ENCODE peak calls at places on chromosomes 16 and 17, in five cellular contexts. P, Q, V, H and I are unnamed samples.

GRCh38 chr16:86970279-86970678 is 346.9 kb downstream of the C16orf95 start:
- DNase-seq in H (no peak), P (no peak), V (no peak), Q (no peak), I (peak)

GRCh38 chr16:19488213-19488640 is 33.7 kb downstream of the GDE1 start:
- DNase-seq in P (peak), H (no peak), Q (no peak), V (no peak), I (no peak)

GRCh38 chr17:15291674-15292361 is 26.7 kb upstream of the PMP22 start:
- DNase-seq in Q (no peak), P (peak), V (no peak), H (no peak), I (no peak)

GRCh38 chr16:57760357-57761160 is 25.0 kb downstream of the KATNB1 start:
- DNase-seq in P (no peak), H (no peak), Q (no peak), V (no peak), I (peak)

GRCh38 chr17:41615454-41615853 is 2.9 kb upstream of the KRT16 start:
- DNase-seq in Q (no peak), V (peak), H (no peak), P (peak), I (no peak)

GRCh38 chr16:8712589-8713361 is 38.4 kb downstream of the ABAT start:
- DNase-seq in H (no peak), V (no peak), Q (no peak), P (no peak), I (no peak)

GRCh38 chr17:77375917-77376651 is 235.3 kb downstream of the SEC14L1 start:
- DNase-seq in H (peak), V (no peak), P (no peak), Q (no peak), I (no peak)

GRCh38 chr17:17468217-17469010 is 8.4 kb upstream of the MED9 start:
- DNase-seq in P (no peak), V (no peak), H (no peak), Q (no peak), I (no peak)

GRCh38 chr16:4831616-4832015 is 15.5 kb downstream of the GLYR1 start:
- DNase-seq in V (no peak), H (no peak), P (no peak), Q (no peak), I (no peak)

GRCh38 chr17:57638284-57638683 is 106.8 kb downstream of the CCDC182 start:
- DNase-seq in V (no peak), Q (no peak), H (no peak), P (no peak), I (no peak)

GRCh38 chr17:18859256-18859655 is 1.3 kb downstream of the PRPSAP2 start:
- DNase-seq in H (no peak), P (no peak), V (no peak), Q (no peak), I (no peak)

GRCh38 chr16:88752386-88753002 is 32.5 kb downstream of the PIEZO1 start:
- DNase-seq in P (no peak), V (no peak), Q (no peak), H (no peak), I (no peak)

GRCh38 chr17:64984181-64984580 is 64.9 kb upstream of the LRRC37A3 start:
- DNase-seq in Q (no peak), V (no peak), H (no peak), P (no peak), I (no peak)

GRCh38 chr17:77366558-77367245 is 225.9 kb downstream of the SEC14L1 start:
- DNase-seq in Q (peak), P (peak), H (no peak), V (no peak), I (peak)

GRCh38 chr17:27586203-27586701 is 44.7 kb upstream of the LGALS9 start:
- DNase-seq in P (no peak), V (no peak), H (no peak), Q (no peak), I (no peak)

GRCh38 chr17:17870292-17870691 is 33.5 kb upstream of the SREBF1 start:
- DNase-seq in V (no peak), Q (no peak), H (no peak), P (no peak), I (no peak)

GRCh38 chr16:24853830-24854229 is 8.1 kb downstream of the SLC5A11 start:
- DNase-seq in P (no peak), H (no peak), V (no peak), Q (peak), I (no peak)

GRCh38 chr17:75261336-75262111 is at the start of the genes GGA3 and MRPS7:
- DNase-seq in H (peak), V (peak), Q (peak), P (peak), I (peak)

GRCh38 chr17:67127925-67128324 is 83.6 kb downstream of the CACNG1 start:
- DNase-seq in H (no peak), V (no peak), P (no peak), Q (no peak), I (no peak)